ENCODE peak calls at places on chromosome 6, in four cellular contexts. N is foreskin fibroblast, S is heart left ventricle, U is tibial artery. D is an unnamed sample.

GRCh38 chr6:166830185-166830890 is 126.0 kb downstream of the RNASET2 start:
- DNase-seq in U (no peak), S (no peak), N (no peak), D (no peak)

GRCh38 chr6:148304976-148305375 is 37.7 kb upstream of the SASH1 start:
- DNase-seq in U (no peak), S (no peak), N (peak; percentile 68), D (no peak)

GRCh38 chr6:44655368-44656342 is 268.1 kb downstream of the CDC5L start:
- DNase-seq in N (peak; percentile 48), U (peak; percentile 94), S (peak; percentile 61), D (peak; percentile 64)

GRCh38 chr6:3228791-3229565 is 1.5 kb upstream of the TUBB2B start:
- DNase-seq in U (no peak), N (no peak), S (no peak), D (peak; percentile 23)

GRCh38 chr6:167233490-167233889 is 57.6 kb upstream of the UNC93A start:
- DNase-seq in S (no peak), N (no peak), U (no peak), D (no peak)

GRCh38 chr6:106084106-106084963 is 1.8 kb upstream of the PRDM1 start:
- DNase-seq in N (peak; percentile 90), S (no peak), U (no peak), D (no peak)

GRCh38 chr6:47056832-47057231 is 14.7 kb upstream of the ADGRF1 start:
- DNase-seq in U (no peak), N (no peak), S (no peak), D (no peak)

GRCh38 chr6:112232845-112233256 is 21.5 kb downstream of the LAMA4 start:
- DNase-seq in S (peak; percentile 60), N (no peak), U (no peak), D (no peak)

GRCh38 chr6:89675949-89676753 is 37.6 kb upstream of the LYRM2 start:
- DNase-seq in U (no peak), S (no peak), N (no peak), D (no peak)

GRCh38 chr6:3876866-3877265 is 27.7 kb downstream of the FAM50B start:
- DNase-seq in U (peak; percentile 60), S (no peak), N (peak; percentile 59), D (no peak)

GRCh38 chr6:44569931-44570385 is 182.5 kb downstream of the CDC5L start:
- DNase-seq in U (peak; percentile 65), N (peak; percentile 32), S (peak; percentile 59), D (no peak)

GRCh38 chr6:121876721-121877120 is 441.3 kb downstream of the GJA1 start:
- DNase-seq in U (no peak), S (no peak), N (no peak), D (no peak)

GRCh38 chr6:27582928-27583725 is 110.2 kb upstream of the ZNF184 start:
- DNase-seq in U (no peak), N (peak; percentile 56), S (no peak), D (no peak)

GRCh38 chr6:153125032-153125431 is 6.0 kb downstream of the RGS17 start:
- DNase-seq in U (no peak), S (no peak), N (no peak), D (no peak)

GRCh38 chr6:107114213-107114871 is 973 bp downstream of the BEND3 start:
- DNase-seq in U (peak; percentile 79), N (peak; percentile 85), S (peak; percentile 88), D (peak; percentile 49)

GRCh38 chr6:116090251-116090650 is 10.4 kb upstream of the NT5DC1 start:
- DNase-seq in N (no peak), S (no peak), U (no peak), D (no peak)

GRCh38 chr6:54801669-54802068 is 44.9 kb upstream of the FAM83B start:
- DNase-seq in S (no peak), U (no peak), N (peak; percentile 56), D (no peak)

GRCh38 chr6:41021832-41022231 is 17.2 kb downstream of the UNC5CL start:
- DNase-seq in N (peak; percentile 51), U (no peak), S (peak; percentile 37), D (no peak)

GRCh38 chr6:960356-960755 is 267.4 kb upstream of the EXOC2 start:
- DNase-seq in U (no peak), S (no peak), N (peak; percentile 13), D (no peak)

GRCh38 chr6:47041741-47042140 is 391 bp downstream of the ADGRF1 start:
- DNase-seq in N (no peak), U (no peak), S (no peak), D (no peak)

GRCh38 chr6:92586236-92586977 is 833.0 kb downstream of the EPHA7 start:
- DNase-seq in N (no peak), S (no peak), U (no peak), D (no peak)

GRCh38 chr6:43817192-43817591 is 47.2 kb downstream of the VEGFA start:
- DNase-seq in S (peak; percentile 48), U (no peak), N (no peak), D (peak; percentile 4)

GRCh38 chr6:29758761-29759160 is 35.5 kb downstream of the HLA-F start:
- DNase-seq in N (no peak), S (no peak), U (no peak), D (no peak)

GRCh38 chr6:114432380-114432779 is 89.6 kb upstream of the HS3ST5 start:
- DNase-seq in N (no peak), U (no peak), S (no peak), D (no peak)

GRCh38 chr6:136739501-136739900 is 52.8 kb downstream of the MAP3K5 start:
- DNase-seq in U (no peak), S (no peak), N (no peak), D (no peak)

GRCh38 chr6:159077123-159077522 is 32.3 kb upstream of the TAGAP start:
- DNase-seq in S (no peak), N (no peak), U (no peak), D (no peak)

GRCh38 chr6:31663961-31664789 is 622 bp downstream of the GPANK1 start:
- DNase-seq in U (peak; percentile 70), S (no peak), N (peak; percentile 80), D (no peak)

GRCh38 chr6:44074383-44075136 is 52.7 kb downstream of the MRPL14 start:
- DNase-seq in N (peak; percentile 83), U (peak; percentile 71), S (peak; percentile 78), D (peak; percentile 47)

GRCh38 chr6:52363222-52363867 is 1.4 kb downstream of the PAQR8 start:
- DNase-seq in S (no peak), U (no peak), N (no peak), D (no peak)

GRCh38 chr6:132362318-132363185 is 38.7 kb downstream of the MOXD1 start:
- DNase-seq in N (no peak), S (no peak), U (no peak), D (no peak)

GRCh38 chr6:25476126-25476525 is 175.9 kb upstream of the SCGN start:
- DNase-seq in S (no peak), N (peak; percentile 30), U (no peak), D (no peak)

GRCh38 chr6:139570166-139570565 is 195.7 kb upstream of the CITED2 start:
- DNase-seq in N (no peak), S (no peak), U (no peak), D (no peak)

DNA sequence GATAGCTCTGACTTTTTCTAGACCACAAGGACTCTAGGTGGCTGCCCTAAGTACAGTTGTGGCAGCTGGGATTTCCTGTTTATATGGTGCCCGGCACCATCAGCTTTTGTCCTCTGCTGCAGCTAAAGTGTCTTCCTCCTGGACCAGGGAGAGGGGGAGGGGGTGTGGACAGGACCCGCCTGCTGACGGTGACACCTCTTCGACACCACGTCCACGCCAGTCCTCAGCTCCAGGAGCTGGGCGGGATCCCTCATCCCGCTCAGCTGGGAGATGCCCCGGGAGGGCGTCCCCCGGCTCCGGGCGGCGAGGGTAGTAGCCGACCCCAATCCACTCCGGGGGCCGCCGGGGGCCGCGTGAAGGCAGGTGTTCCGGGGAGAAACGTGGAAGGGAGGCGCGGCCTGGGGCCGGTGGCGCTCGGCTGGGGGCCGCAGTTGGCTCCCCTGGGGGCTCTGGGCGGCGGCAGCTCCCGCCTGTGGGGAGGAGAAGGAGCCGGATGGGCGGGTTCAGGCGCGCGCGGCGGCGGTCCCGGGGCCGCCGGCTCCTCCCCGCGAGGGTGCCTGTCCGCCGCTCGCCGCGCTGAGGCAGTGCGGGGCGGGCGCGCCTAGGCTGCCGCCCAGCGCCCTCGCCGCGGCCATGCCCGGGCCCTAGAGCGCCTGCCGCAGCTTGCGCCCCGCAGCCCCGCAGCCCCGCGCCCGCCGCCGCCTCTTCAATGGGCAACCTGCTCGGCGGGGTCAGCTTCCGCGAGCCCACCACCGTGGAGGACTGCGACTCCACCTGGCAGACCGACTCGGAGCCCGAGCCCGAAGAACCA is at the start of gene OGFRL1:
- DNase-seq in U (peak; percentile 67), S (peak; percentile 85), N (peak; percentile 81), D (peak; percentile 68)
- TF ChIP-seq CTCF in U (peak; percentile 40), S (peak; percentile 41), N (no peak), D (no peak)

GRCh38 chr6:85593438-85594196 is at the start of gene SNX14:
- DNase-seq in N (peak; percentile 96), U (peak; percentile 93), S (peak; percentile 97), D (peak; percentile 61)
- TF ChIP-seq CTCF in N (no peak), U (peak; percentile 19), S (no peak), D (no peak)

GRCh38 chr6:17505767-17506280 is 94.3 kb upstream of the FAM8A1 start:
- DNase-seq in S (no peak), U (no peak), N (peak; percentile 38), D (no peak)
- TF ChIP-seq CTCF in S (no peak), U (no peak), N (no peak), D (no peak)

DNA sequence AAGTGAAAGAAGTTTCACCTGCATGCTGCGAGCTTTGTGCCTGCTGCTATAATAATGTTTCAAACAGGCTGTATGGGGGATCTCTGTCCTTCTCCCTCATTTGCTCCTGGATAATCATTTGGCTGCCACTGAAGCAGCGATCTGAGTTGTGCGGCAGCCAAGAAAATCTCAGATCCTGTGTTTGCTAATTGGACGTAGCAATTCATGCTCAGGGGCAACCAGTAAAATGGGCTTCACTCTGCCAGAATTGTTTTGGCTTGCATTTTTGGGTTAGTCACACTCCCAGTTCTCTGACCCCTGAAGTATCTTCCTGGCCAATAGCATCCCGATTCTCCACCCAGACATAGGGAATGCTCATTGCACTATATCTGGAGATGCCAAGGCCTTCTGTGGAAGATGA is 13.7 kb upstream of the STXBP5 start:
- DNase-seq in S (no peak), N (no peak), U (no peak), D (no peak)
- TF ChIP-seq CTCF in S (no peak), N (no peak), U (no peak), D (no peak)

GRCh38 chr6:6217838-6218237 is 102.6 kb downstream of the F13A1 start:
- DNase-seq in U (no peak), N (no peak), S (no peak), D (no peak)
- TF ChIP-seq CTCF in U (no peak), N (no peak), S (no peak), D (no peak)

GRCh38 chr6:146111864-146112263 is 83.0 kb downstream of the GRM1 start:
- DNase-seq in U (no peak), S (no peak), N (no peak), D (no peak)
- TF ChIP-seq CTCF in U (no peak), S (no peak), N (no peak), D (no peak)

GRCh38 chr6:15254074-15254975 is 8.5 kb downstream of the JARID2 start:
- DNase-seq in N (no peak), S (no peak), U (no peak), D (no peak)
- TF ChIP-seq CTCF in N (no peak), S (no peak), U (no peak), D (no peak)

D was measured in CD4-positive, alpha-beta T cell.